ENCODE peak calls at places on chromosomes 11 and 22, in eight cellular contexts. H is transverse colon, Q is K562, Y is ovary, J is sigmoid colon, T is tibial nerve, K is A549, X is upper lobe of left lung. M is an unnamed sample.

GRCh38 chr22:33515733-33516297 is 404.5 kb downstream of the LARGE1 start:
- DNase-seq in H (no peak), Q (no peak), Y (peak; percentile 20), J (no peak), T (no peak), K (no peak), X (no peak), M (no peak)

GRCh38 chr22:37892566-37893338 is 13.3 kb upstream of the MICALL1 start:
- DNase-seq in H (no peak), Q (no peak), Y (peak; percentile 28), J (peak; percentile 83), T (no peak), K (no peak), X (no peak), M (no peak)

GRCh38 chr11:96197221-96197620 is 145.8 kb downstream of the MAML2 start:
- DNase-seq in H (no peak), Q (no peak), Y (no peak), J (no peak), T (no peak), K (no peak), X (no peak), M (no peak)

GRCh38 chr11:117583063-117583801 is 213.8 kb downstream of the DSCAML1 start:
- DNase-seq in H (no peak), Q (no peak), Y (no peak), J (peak; percentile 53), T (no peak), K (no peak), X (no peak), M (peak; percentile 73)

GRCh38 chr11:57778318-57779037 is 16.9 kb downstream of the CTNND1 start:
- DNase-seq in H (peak; percentile 92), Q (peak; percentile 73), Y (peak; percentile 94), J (peak; percentile 94), T (peak; percentile 86), K (peak; percentile 94), X (no peak), M (peak; percentile 90)

GRCh38 chr11:67409261-67409666 is 5.4 kb downstream of the TBC1D10C start:
- DNase-seq in H (peak; percentile 77), Q (no peak), Y (no peak), J (no peak), T (no peak), K (no peak), X (peak; percentile 84), M (no peak)

GRCh38 chr11:64102005-64102738 is 63.7 kb downstream of the MACROD1 start:
- DNase-seq in H (no peak), Q (no peak), Y (no peak), J (no peak), T (no peak), K (no peak), X (peak; percentile 44), M (no peak)

GRCh38 chr11:110655967-110656366 is 56.3 kb downstream of the ARHGAP20 start:
- DNase-seq in H (no peak), Q (no peak), Y (no peak), J (no peak), T (no peak), K (no peak), X (no peak), M (no peak)

GRCh38 chr11:104946907-104947306 is 21.5 kb downstream of the CASP4 start:
- DNase-seq in H (no peak), Q (peak; percentile 18), Y (no peak), J (no peak), T (no peak), K (peak; percentile 45), X (no peak), M (no peak)

GRCh38 chr11:44623321-44623715 is 57.9 kb downstream of the CD82 start:
- DNase-seq in H (peak; percentile 4), Q (no peak), Y (peak; percentile 3), J (peak; percentile 55), T (no peak), K (no peak), X (no peak), M (peak; percentile 51)

GRCh38 chr11:78338138-78338537 is 79.5 kb downstream of the GAB2 start:
- DNase-seq in H (no peak), Q (peak; percentile 16), Y (no peak), J (no peak), T (no peak), K (no peak), X (no peak), M (no peak)

GRCh38 chr22:50727678-50728522 is 10.1 kb upstream of the ACR start:
- DNase-seq in H (no peak), Q (no peak), Y (no peak), J (peak; percentile 46), T (no peak), K (no peak), X (no peak), M (peak; percentile 44)

GRCh38 chr11:103326070-103326794 is 217.0 kb downstream of the DYNC2H1 start:
- DNase-seq in H (peak; percentile 9), Q (peak; percentile 26), Y (no peak), J (no peak), T (no peak), K (peak; percentile 63), X (peak; percentile 36), M (no peak)

DNA sequence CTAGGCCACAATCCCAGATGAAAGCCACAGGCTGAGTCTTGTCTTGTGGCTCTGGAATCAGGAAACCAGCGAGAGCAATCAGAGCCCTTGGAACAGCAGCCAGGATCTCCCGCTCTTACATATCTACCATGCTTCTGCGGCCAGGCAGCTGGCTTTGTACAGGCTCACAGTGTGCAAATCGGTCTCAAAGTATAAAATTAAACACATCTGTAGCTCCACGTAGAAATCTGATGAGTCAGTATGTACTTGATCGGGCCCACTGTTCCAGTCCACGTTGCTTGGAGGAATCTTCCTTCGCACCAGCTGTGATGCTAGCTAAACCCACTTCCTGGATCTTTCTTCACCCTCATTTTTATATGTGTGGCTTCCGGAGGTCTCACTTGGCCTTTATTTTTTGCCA is 92.2 kb downstream of the SPON1 start:
- DNase-seq in H (no peak), Q (no peak), Y (no peak), J (no peak), T (no peak), K (no peak), X (no peak), M (no peak)
- TF ChIP-seq EP300 in H (no peak), Q (no peak), Y (no peak), J (no peak), T (no peak), K (no peak), X (no peak), M (no peak)

GRCh38 chr11:91219501-91219900 is 996.7 kb upstream of the CHORDC1 start:
- DNase-seq in H (no peak), Q (no peak), Y (no peak), J (no peak), T (no peak), K (no peak), X (no peak), M (no peak)

GRCh38 chr11:91220476-91221202 is 997.8 kb upstream of the CHORDC1 start:
- DNase-seq in H (no peak), Q (no peak), Y (no peak), J (no peak), T (no peak), K (peak; percentile 27), X (no peak), M (no peak)
- H3K9me3 ChIP-seq in H (no peaks in the 10 kb centered on the region), Q (no peaks in the 10 kb centered on the region), Y (no peaks in the 10 kb centered on the region), J (no peaks in the 10 kb centered on the region), T (no peaks in the 10 kb centered on the region), K (no peaks in the 10 kb centered on the region), X (no peaks in the 10 kb centered on the region), M (no peaks in the 10 kb centered on the region)

GRCh38 chr22:39574779-39575551 is 4.4 kb downstream of the CACNA1I start:
- DNase-seq in H (no peak), Q (peak; percentile 80), Y (no peak), J (no peak), T (no peak), K (peak; percentile 54), X (no peak), M (no peak)
- TF ChIP-seq EP300 in H (no peak), Q (no peak), Y (no peak), J (no peak), T (no peak), K (no peak), X (no peak), M (no peak)

GRCh38 chr11:55457641-55458040 is 89.9 kb downstream of the OR4A15 start:
- DNase-seq in H (no peak), Q (no peak), Y (no peak), J (no peak), T (no peak), K (no peak), X (no peak), M (no peak)
- H3K9me3 ChIP-seq in H (no peaks in the 10 kb centered on the region), Q (no peaks in the 10 kb centered on the region), Y (no peaks in the 10 kb centered on the region), J (no peaks in the 10 kb centered on the region), T (no peaks in the 10 kb centered on the region), K (peaks cover 3% of the 10 kb centered on the region), X (no peaks in the 10 kb centered on the region), M (peaks cover 6% of the 10 kb centered on the region)

DNA sequence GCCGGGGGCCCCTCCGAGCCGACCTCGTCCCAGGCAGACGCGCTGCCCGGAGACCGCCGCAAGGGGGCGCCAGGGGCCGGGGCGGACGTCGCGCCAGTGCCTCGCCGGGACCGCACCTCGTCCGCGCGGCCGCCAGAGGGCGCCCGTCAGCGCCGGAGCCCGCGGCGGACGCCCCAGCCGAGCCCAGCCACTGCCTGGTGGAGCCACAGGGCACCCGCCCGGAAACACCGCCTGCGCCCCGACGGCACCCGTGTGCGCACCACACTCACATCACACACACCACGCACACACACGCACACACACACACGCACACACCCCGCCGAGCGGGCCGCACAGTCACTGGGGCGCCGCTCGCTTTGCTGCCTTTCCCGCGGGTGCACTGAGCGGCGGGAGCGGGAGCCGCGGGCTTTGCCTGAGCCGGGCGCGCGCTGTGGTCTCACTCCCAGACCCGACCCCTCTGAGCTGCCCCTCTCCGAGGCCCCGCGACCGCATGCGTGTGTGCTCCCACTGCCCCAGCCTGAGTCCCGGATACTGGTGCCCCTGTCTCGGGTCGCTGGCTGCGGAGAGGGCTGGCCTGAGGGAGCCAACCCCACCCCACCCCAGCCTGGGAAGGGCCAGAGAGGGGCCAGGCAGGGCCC is 449.3 kb downstream of the OPCML start:
- DNase-seq in H (peak; percentile 64), Q (peak; percentile 31), Y (no peak), J (no peak), T (no peak), K (peak; percentile 27), X (peak; percentile 95), M (no peak)
- TF ChIP-seq EP300 in H (no peak), Q (no peak), Y (no peak), J (no peak), T (no peak), K (no peak), X (no peak), M (no peak)

DNA sequence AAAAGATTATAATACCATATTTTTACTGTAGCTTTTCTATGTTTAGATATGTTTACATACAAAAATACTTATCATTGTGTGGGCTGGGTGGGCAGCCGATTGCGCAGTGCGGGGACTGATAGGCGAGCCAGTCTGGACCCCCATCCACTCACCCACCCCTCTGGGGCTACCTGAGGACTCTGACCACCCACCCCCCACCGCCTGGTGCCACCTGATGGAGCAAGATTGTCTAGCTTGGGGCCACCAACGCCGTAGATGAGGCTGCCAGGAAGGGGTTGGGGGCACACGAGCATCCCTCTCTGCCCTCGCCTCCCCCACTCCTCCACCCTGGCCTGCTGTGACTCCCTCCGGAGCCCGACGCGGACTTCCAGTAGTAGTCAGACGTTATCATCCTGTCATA is 32.4 kb downstream of the MIF start:
- DNase-seq in H (no peak), Q (no peak), Y (no peak), J (no peak), T (no peak), K (no peak), X (peak; percentile 22), M (no peak)
- H3K9me3 ChIP-seq in H (peaks cover 4% of the 10 kb centered on the region), Q (peaks cover 3% of the 10 kb centered on the region), Y (no peaks in the 10 kb centered on the region), J (no peaks in the 10 kb centered on the region), T (peaks cover 15% of the 10 kb centered on the region), K (peaks cover 13% of the 10 kb centered on the region), X (no peaks in the 10 kb centered on the region), M (no peaks in the 10 kb centered on the region)

M was measured in suprapubic skin.